ENCODE peak calls at places on chromosomes 4 and X, in eight cellular contexts. W is thyroid gland, G is stomach, E is HCT116, V is cardiac muscle cell, B is transverse colon, J is mucosa of descending colon, D is tibial artery. M is an unnamed sample.

GRCh38 chr4:98630804-98631454 is 27.5 kb downstream of the TSPAN5 start:
- DNase-seq in W (no peak), G (no peak), E (no peak), V (no peak), B (no peak), J (no peak), D (no peak), M (no peak)

GRCh38 chr4:42636591-42636990 is 20.3 kb downstream of the ATP8A1 start:
- DNase-seq in W (no peak), G (no peak), E (no peak), V (no peak), B (no peak), J (no peak), D (no peak), M (no peak)

GRCh38 chrX:94743478-94743877 is 1069.5 kb downstream of the FAM133A start:
- DNase-seq in W (no peak), G (no peak), E (no peak), V (no peak), B (no peak), J (no peak), D (no peak), M (no peak)

GRCh38 chrX:15758140-15758539 is 20.1 kb downstream of the CA5B start:
- DNase-seq in W (no peak), G (no peak), E (no peak), V (no peak), B (no peak), J (no peak), D (no peak), M (no peak)

GRCh38 chr4:88659061-88659889 is 38.4 kb downstream of the NAP1L5 start:
- DNase-seq in W (peak), G (peak), E (peak), V (peak), B (peak), J (no peak), D (peak), M (peak)

GRCh38 chr4:41358626-41359025 is 101.9 kb downstream of the UCHL1 start:
- DNase-seq in W (peak), G (peak), E (no peak), V (no peak), B (no peak), J (no peak), D (no peak), M (no peak)

GRCh38 chr4:87120411-87121162 is 99.8 kb downstream of the KLHL8 start:
- DNase-seq in W (peak), G (no peak), E (no peak), V (peak), B (peak), J (peak), D (peak), M (no peak)

GRCh38 chr4:84389406-84389805 is 109.7 kb downstream of the NKX6-1 start:
- DNase-seq in W (no peak), G (no peak), E (no peak), V (no peak), B (no peak), J (no peak), D (no peak), M (no peak)

GRCh38 chr4:134906404-134907023 is 704.9 kb upstream of the PABPC4L start:
- DNase-seq in W (no peak), G (no peak), E (no peak), V (peak), B (no peak), J (no peak), D (no peak), M (no peak)

GRCh38 chr4:6946497-6946896 is 36.9 kb downstream of the TBC1D14 start:
- DNase-seq in W (no peak), G (no peak), E (no peak), V (no peak), B (no peak), J (no peak), D (no peak), M (no peak)

GRCh38 chr4:11632015-11632414 is 203.3 kb upstream of the HS3ST1 start:
- DNase-seq in W (no peak), G (no peak), E (no peak), V (no peak), B (no peak), J (no peak), D (no peak), M (no peak)

GRCh38 chr4:53380221-53380620 is 2.8 kb downstream of the FIP1L1 start:
- DNase-seq in W (no peak), G (no peak), E (no peak), V (no peak), B (no peak), J (no peak), D (no peak), M (no peak)

DNA sequence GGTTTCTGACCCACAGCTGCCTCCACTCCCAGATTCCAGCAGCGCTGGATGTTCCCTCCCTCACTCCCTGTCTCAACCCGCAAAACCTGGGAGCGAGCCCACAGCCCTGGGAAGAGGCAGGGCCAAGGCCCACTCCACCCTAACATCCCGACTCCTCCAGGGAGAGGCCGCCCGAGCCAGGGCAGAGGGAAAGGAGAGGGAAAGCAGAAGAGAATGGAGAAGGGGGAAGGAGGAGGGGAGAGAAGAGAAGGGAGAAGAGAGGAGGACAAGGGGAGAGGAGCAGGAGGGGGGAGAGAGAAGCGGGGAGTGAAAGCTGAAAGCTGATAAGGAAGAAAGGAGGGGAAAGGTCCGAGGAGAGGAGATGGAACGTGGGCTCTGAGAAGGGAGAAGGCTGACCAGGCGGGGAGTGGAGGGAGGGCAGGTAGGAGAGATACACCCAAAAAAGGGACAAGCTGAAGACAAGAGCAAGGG is 120.2 kb upstream of the PJA1 start:
- DNase-seq in W (no peak), G (no peak), E (no peak), V (no peak), B (peak), J (no peak), D (peak), M (no peak)
- H3K4me3 ChIP-seq in W (no peak), G (peak), E (no peak), V (peak), B (peak), J (no peak), D (peak), M (no peak)

DNA sequence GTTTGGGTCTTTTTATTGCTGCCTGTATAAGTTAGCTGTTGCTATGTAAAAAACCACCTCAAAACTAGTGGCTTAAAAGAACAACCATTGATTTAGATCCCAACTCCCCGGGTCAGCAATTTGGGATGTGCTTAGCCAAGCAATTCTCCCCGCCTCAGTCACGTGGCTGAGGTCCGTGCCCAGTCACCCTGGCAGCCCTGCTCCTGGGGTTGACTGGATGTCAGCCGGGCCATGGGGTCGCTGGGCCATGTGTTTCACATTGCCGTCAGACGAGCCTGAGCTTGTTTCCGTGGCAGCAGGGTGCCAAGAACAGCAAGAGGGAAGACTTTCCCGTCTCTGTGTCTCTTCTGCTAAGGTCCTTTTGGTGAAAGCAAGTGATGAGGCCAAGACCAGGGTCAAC is 345.7 kb upstream of the FAT1 start:
- DNase-seq in W (no peak), G (no peak), E (no peak), V (no peak), B (no peak), J (no peak), D (no peak), M (no peak)
- TF ChIP-seq CTCF in W (no peak), G (no peak), E (no peak), V (no peak), B (no peak), J (no peak), D (no peak), M (no peak)

DNA sequence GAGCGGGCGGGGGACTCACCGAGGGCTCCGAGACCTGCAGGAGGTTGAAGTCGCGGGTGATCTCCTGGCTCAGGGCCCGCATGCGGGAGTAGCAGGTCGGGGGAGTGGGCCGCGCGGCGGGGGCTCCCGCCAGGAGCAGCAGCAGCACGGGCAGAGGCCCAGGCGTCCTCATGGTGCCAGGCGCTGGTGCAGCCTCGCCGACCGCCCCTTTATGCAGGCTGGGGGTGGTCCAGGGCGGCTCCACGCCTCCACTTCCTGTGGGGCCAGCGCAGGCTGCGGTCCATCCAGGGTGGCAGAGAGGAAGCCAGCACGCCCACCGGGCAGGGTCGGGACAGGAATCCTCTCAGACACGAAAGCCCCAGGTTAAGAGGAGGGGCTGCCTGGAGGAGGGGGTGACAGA is at the start of gene CYTL1:
- DNase-seq in W (no peak), G (no peak), E (no peak), V (peak), B (no peak), J (no peak), D (no peak), M (peak)
- H3K4me3 ChIP-seq in W (no peak), G (no peak), E (no peak), V (no peak), B (no peak), J (no peak), D (peak), M (peak)

GRCh38 chr4:17934286-17934685 is 87.3 kb downstream of the LCORL start:
- DNase-seq in W (no peak), G (no peak), E (no peak), V (no peak), B (no peak), J (no peak), D (no peak), M (no peak)
- TF ChIP-seq CTCF in W (no peak), G (no peak), E (no peak), V (peak), B (no peak), J (no peak), D (no peak), M (no peak)

DNA sequence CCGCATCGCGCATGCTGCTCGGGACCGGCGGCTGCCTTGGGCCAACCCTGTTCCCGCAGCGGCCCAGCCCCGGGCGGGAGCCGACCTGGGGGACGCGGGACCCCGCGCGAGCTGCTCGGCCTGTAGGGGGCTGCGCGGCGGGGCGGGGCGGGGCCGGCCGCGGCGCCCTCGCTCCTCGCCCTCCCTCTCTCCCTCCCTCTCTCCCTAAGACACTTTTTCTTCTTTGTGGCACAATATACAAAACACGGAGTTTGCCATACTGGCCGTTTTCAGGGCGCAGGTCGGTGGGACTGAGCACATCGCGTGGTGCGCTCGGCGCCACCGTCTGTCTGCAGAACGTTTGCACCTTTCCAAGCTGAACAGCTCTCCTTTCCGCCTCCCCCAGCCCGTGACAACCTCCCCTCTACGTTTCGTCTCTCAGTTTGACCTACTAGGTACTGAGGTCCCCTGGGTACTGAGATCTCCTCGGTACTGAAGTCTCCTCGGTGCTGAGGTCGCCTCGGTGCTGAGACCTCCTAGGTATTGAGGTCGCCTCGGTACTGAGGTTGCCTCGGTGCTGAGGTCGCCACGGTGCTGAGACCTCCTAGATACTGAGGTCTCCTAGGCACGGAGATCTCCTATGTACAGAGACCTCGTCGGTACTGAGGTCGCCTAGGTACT is 261.1 kb upstream of the PLCXD1 start:
- DNase-seq in W (peak), G (no peak), E (no peak), V (no peak), B (peak), J (peak), D (no peak), M (no peak)
- H3K4me3 ChIP-seq in W (no peak), G (peak), E (peak), V (no peak), B (peak), J (no peak), D (peak), M (peak)

DNA sequence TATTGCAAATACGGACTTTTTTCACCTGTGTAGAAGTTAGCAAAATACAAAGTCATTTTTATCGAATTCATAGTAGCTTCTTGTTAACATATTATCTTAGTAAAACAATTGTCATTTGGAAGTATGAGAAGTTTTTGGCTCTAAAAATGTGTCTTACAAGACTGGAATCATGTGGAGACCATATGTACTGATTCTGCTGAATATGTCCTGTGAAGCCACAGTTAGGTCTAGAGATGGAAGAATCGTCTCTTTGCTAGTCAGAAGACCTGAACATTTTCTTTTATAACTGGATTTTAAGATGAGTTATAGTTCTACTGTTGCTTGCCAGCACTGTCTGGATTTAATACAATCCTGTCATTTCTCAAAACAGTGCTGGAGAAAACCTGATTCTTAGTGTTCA is 29.0 kb downstream of the TMEM165 start:
- DNase-seq in W (no peak), G (no peak), E (no peak), V (no peak), B (no peak), J (no peak), D (no peak), M (no peak)
- TF ChIP-seq CTCF in W (no peak), G (no peak), E (no peak), V (no peak), B (no peak), J (no peak), D (no peak), M (no peak)

GRCh38 chr4:2937146-2937857 is 25.9 kb downstream of the NOP14 start:
- DNase-seq in W (no peak), G (peak), E (peak), V (no peak), B (peak), J (peak), D (peak), M (no peak)

GRCh38 chr4:2938906-2939305 is 24.3 kb downstream of the NOP14 start:
- DNase-seq in W (no peak), G (no peak), E (no peak), V (no peak), B (peak), J (peak), D (peak), M (no peak)

GRCh38 chr4:2939383-2940243 is 23.6 kb downstream of the NOP14 start:
- DNase-seq in W (no peak), G (peak), E (no peak), V (no peak), B (peak), J (peak), D (no peak), M (peak)

GRCh38 chr4:2936773-2937145 is 26.4 kb downstream of the NOP14 start:
- DNase-seq in W (no peak), G (no peak), E (no peak), V (no peak), B (no peak), J (peak), D (peak), M (no peak)

GRCh38 chr4:2937986-2938385 is 25.2 kb downstream of the NOP14 start:
- DNase-seq in W (no peak), G (no peak), E (no peak), V (no peak), B (peak), J (no peak), D (peak), M (no peak)
- H3K4me3 ChIP-seq in W (no peak), G (no peak), E (no peak), V (no peak), B (no peak), J (no peak), D (no peak), M (no peak)

GRCh38 chr4:67580577-67580976 is 22.1 kb downstream of the STAP1 start:
- DNase-seq in W (no peak), G (no peak), E (no peak), V (no peak), B (no peak), J (no peak), D (no peak), M (no peak)
- TF ChIP-seq CTCF in W (no peak), G (no peak), E (no peak), V (no peak), B (no peak), J (no peak), D (no peak), M (no peak)

DNA sequence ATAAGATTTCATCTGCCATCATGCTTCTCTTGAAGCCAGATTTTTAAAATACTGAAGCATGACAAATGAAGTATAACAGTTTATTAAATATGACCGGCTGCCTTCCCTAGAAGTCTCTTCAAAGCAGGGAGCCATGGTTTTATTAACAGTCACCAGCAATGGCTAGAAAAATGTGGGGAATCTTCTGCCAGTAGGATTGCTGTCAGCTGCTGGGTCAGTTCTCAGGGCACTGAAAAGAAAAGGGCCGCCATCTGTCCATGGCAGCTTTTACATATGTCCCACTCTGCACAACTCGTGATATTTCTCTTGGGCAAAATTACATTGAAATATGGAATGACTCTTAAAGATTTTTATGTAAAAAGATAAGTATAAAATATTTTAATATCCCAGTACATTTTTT is 2.8 kb downstream of the CCNG2 start:
- DNase-seq in W (no peak), G (no peak), E (no peak), V (no peak), B (no peak), J (no peak), D (no peak), M (no peak)
- H3K4me3 ChIP-seq in W (no peak), G (no peak), E (no peak), V (no peak), B (no peak), J (no peak), D (no peak), M (no peak)

GRCh38 chrX:134020910-134021309 is 35.5 kb upstream of the GPC3 start:
- DNase-seq in W (no peak), G (no peak), E (no peak), V (peak), B (no peak), J (no peak), D (no peak), M (no peak)
- TF ChIP-seq CTCF in W (no peak), G (no peak), E (peak), V (no peak), B (no peak), J (no peak), D (no peak), M (no peak)

M was measured in right atrium auricular region.